ENCODE peak calls at places on chromosomes 16 and 17, in six cellular contexts. A is HCT116, W is PC-9, K is hepatocyte, F is esophagus squamous epithelium, Q is SJCRH30. V is an unnamed sample. For H3K36me3, the result is how much of the 10 kb centered on the place peaks cover.

GRCh38 chr17:29078183-29079045 is 35.5 kb downstream of the PIPOX start:
- DNase-seq in A (peak), W (peak), K (no peak), F (no peak), Q (peak), V (no peak)

GRCh38 chr17:71460943-71461342 is 659.9 kb upstream of the SOX9 start:
- DNase-seq in A (peak), W (no peak), K (peak), F (no peak), Q (peak), V (peak)

GRCh38 chr17:19244357-19244756 is 7.2 kb downstream of the EPN2 start:
- DNase-seq in A (no peak), W (no peak), K (no peak), F (no peak), Q (no peak), V (no peak)

GRCh38 chr17:149231-149630 is 11.9 kb downstream of the SCGB1C2 start:
- DNase-seq in A (no peak), W (no peak), K (no peak), F (no peak), Q (no peak), V (no peak)

GRCh38 chr16:74898667-74899066 is 86.3 kb downstream of the WDR59 start:
- DNase-seq in A (no peak), W (no peak), K (no peak), F (no peak), Q (no peak), V (no peak)

GRCh38 chr17:50266384-50267073 is 7.7 kb upstream of the TMEM92 start:
- DNase-seq in A (no peak), W (peak), K (peak), F (no peak), Q (peak), V (peak)

GRCh38 chr16:30637952-30638351 is 12.8 kb upstream of the PRR14 start:
- DNase-seq in A (peak), W (peak), K (peak), F (no peak), Q (peak), V (no peak)

GRCh38 chr17:48351916-48352332 is 78.1 kb downstream of the SKAP1 start:
- DNase-seq in A (peak), W (no peak), K (peak), F (no peak), Q (peak), V (no peak)

GRCh38 chr17:82808006-82808405 is 31.8 kb downstream of the ZNF750 start:
- DNase-seq in A (no peak), W (no peak), K (no peak), F (no peak), Q (no peak), V (no peak)

GRCh38 chr16:17939723-17940122 is 396.8 kb downstream of the NPIPA8 start:
- DNase-seq in A (no peak), W (no peak), K (no peak), F (no peak), Q (no peak), V (no peak)

GRCh38 chr16:3029499-3030127 is 5.8 kb downstream of the THOC6 start:
- DNase-seq in A (no peak), W (no peak), K (peak), F (no peak), Q (no peak), V (no peak)

GRCh38 chr16:84687715-84688114 is 12.1 kb upstream of the USP10 start:
- DNase-seq in A (no peak), W (no peak), K (no peak), F (no peak), Q (peak), V (no peak)

GRCh38 chr16:77501260-77501659 is 66.4 kb upstream of the ADAMTS18 start:
- DNase-seq in A (no peak), W (no peak), K (no peak), F (no peak), Q (no peak), V (no peak)

GRCh38 chr17:7307686-7308624 is 527 bp downstream of the EIF5A start:
- DNase-seq in A (no peak), W (peak), K (peak), F (no peak), Q (no peak), V (no peak)

GRCh38 chr16:12781777-12782176 is 21.9 kb downstream of the CPPED1 start:
- DNase-seq in A (no peak), W (no peak), K (no peak), F (no peak), Q (no peak), V (no peak)

GRCh38 chr17:41553987-41554680 is 17.7 kb downstream of the KRT9 start:
- DNase-seq in A (no peak), W (no peak), K (no peak), F (no peak), Q (no peak), V (no peak)

GRCh38 chr17:73043686-73044581 is 48.6 kb downstream of the SLC39A11 start:
- DNase-seq in A (no peak), W (no peak), K (no peak), F (no peak), Q (no peak), V (no peak)

GRCh38 chr17:31122746-31123145 is 28.0 kb downstream of the NF1 start:
- DNase-seq in A (no peak), W (no peak), K (no peak), F (no peak), Q (no peak), V (no peak)

GRCh38 chr17:63843387-63844292 is 1.2 kb upstream of the SMARCD2 start:
- DNase-seq in A (peak), W (peak), K (peak), F (no peak), Q (peak), V (peak)

GRCh38 chr17:17350491-17351355 is 47.5 kb downstream of the NT5M start:
- DNase-seq in A (no peak), W (peak), K (peak), F (no peak), Q (peak), V (peak)

GRCh38 chr16:50603206-50604064 is 55.2 kb downstream of the NKD1 start:
- DNase-seq in A (no peak), W (no peak), K (peak), F (no peak), Q (peak), V (peak)

GRCh38 chr16:55506708-55507107 is 2.2 kb upstream of the LPCAT2 start:
- DNase-seq in A (no peak), W (no peak), K (no peak), F (no peak), Q (no peak), V (no peak)

GRCh38 chr17:79098282-79098867 is 23.8 kb downstream of the ENGASE start:
- DNase-seq in A (no peak), W (no peak), K (no peak), F (no peak), Q (no peak), V (no peak)

GRCh38 chr16:81237282-81237681 is 1.2 kb upstream of the BCO1 start:
- DNase-seq in A (no peak), W (no peak), K (no peak), F (no peak), Q (peak), V (no peak)

GRCh38 chr17:2030779-2031163 is 818 bp downstream of the DPH1 start:
- DNase-seq in A (peak), W (no peak), K (no peak), F (no peak), Q (peak), V (no peak)

GRCh38 chr16:69513180-69513966 is 52.4 kb upstream of the NFAT5 start:
- DNase-seq in A (no peak), W (peak), K (no peak), F (no peak), Q (no peak), V (no peak)

GRCh38 chr16:50282955-50283631 is 16.7 kb downstream of the ADCY7 start:
- DNase-seq in A (no peak), W (no peak), K (no peak), F (no peak), Q (no peak), V (no peak)

GRCh38 chr17:29112780-29113295 is 67.4 kb downstream of the MYO18A start:
- DNase-seq in A (no peak), W (no peak), K (no peak), F (no peak), Q (peak), V (peak)

GRCh38 chr17:35726609-35727460 is 4.6 kb upstream of the RASL10B start:
- DNase-seq in A (no peak), W (peak), K (peak), F (no peak), Q (peak), V (peak)

GRCh38 chr17:31319253-31319661 is 2.2 kb downstream of the EVI2A start:
- DNase-seq in A (no peak), W (no peak), K (no peak), F (no peak), Q (no peak), V (no peak)

GRCh38 chr16:19304670-19305240 is 19.2 kb downstream of the CLEC19A start:
- DNase-seq in A (no peak), W (peak), K (no peak), F (no peak), Q (no peak), V (no peak)

GRCh38 chr16:30418350-30419181 is 11.2 kb downstream of the ZNF771 start:
- DNase-seq in A (no peak), W (no peak), K (no peak), F (no peak), Q (no peak), V (no peak)

GRCh38 chr17:36602030-36602737 is 801 bp downstream of the MRM1 start:
- DNase-seq in A (no peak), W (peak), K (peak), F (no peak), Q (peak), V (no peak)

GRCh38 chr17:65374966-65375365 is 186.5 kb downstream of the AXIN2 start:
- DNase-seq in A (no peak), W (no peak), K (no peak), F (no peak), Q (no peak), V (no peak)

GRCh38 chr16:9976641-9977040 is 205.6 kb downstream of the GRIN2A start:
- DNase-seq in A (no peak), W (no peak), K (no peak), F (no peak), Q (no peak), V (no peak)

GRCh38 chr16:86618431-86619262 is 40.3 kb downstream of the FOXL1 start:
- DNase-seq in A (no peak), W (no peak), K (no peak), F (no peak), Q (no peak), V (no peak)

GRCh38 chr16:695355-696089 is 5.3 kb upstream of the WDR24 start:
- DNase-seq in A (no peak), W (peak), K (no peak), F (no peak), Q (peak), V (no peak)

GRCh38 chr17:74137416-74137815 is 66.1 kb upstream of the RPL38 start:
- DNase-seq in A (no peak), W (no peak), K (no peak), F (no peak), Q (no peak), V (no peak)

GRCh38 chr17:77076046-77076882 is 64.5 kb upstream of the SEC14L1 start:
- DNase-seq in A (no peak), W (no peak), K (no peak), F (no peak), Q (peak), V (no peak)
- H3K4me3 ChIP-seq in A (no peak), W (no peak), K (no peak), F (peak), Q (no peak), V (no peak)

GRCh38 chr17:67113481-67113880 is 69.1 kb downstream of the CACNG1 start:
- DNase-seq in A (no peak), W (no peak), K (no peak), F (no peak), Q (no peak), V (no peak)
- H3K36me3 ChIP-seq in A (under half), W (under half), K (under half), F (under half), Q (under half), V (half or more)

GRCh38 chr17:45228985-45229517 is 7.4 kb downstream of the FMNL1 start:
- DNase-seq in A (no peak), W (peak), K (peak), F (no peak), Q (peak), V (peak)
- H3K4me3 ChIP-seq in A (peak), W (peak), K (no peak), F (peak), Q (peak), V (no peak)

DNA sequence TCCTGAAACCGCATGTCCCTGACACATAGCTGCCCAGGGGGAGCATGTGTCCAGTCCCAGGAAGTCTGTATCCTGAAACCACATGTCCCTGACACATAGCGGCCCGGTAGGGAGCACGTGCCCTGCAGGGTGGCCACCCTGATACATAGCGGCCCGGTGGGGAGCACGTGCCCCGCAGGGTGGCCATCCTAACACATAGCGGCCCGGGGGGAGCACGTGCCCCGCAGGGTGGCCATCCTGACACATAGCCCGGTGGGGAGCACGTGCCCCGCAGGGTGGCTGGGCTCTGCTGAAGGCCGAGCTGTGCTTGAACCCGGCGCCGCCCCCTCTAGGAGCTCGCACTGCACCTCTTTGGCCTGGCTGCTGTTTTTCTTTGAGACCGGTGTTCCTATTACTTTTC is 18.7 kb upstream of the RPL13 start:
- DNase-seq in A (no peak), W (no peak), K (no peak), F (no peak), Q (no peak), V (no peak)
- H3K36me3 ChIP-seq in A (under half), W (under half), K (under half), F (under half), Q (half or more), V (half or more)

DNA sequence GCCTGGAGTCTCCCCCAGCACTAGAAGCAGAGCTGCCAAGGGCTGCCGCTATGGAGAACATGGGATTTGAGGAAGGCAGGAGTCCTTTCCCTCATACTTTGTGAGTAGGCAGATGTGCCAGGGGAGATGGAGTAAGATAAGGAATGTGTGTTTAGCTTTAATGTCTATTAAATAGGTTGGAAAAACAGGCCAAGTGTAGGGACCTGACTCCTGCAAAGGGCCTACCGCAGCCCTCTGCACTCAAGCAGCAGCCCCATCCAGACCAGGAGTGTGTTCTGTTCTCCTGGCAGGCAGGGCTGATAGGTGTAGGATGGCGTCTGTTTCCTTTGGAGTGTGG is 1.8 kb upstream of the MIF4GD start:
- DNase-seq in A (no peak), W (no peak), K (no peak), F (no peak), Q (no peak), V (no peak)
- H3K4me3 ChIP-seq in A (no peak), W (no peak), K (no peak), F (no peak), Q (no peak), V (no peak)

GRCh38 chr17:80921159-80921558 is 70.5 kb upstream of the CHMP6 start:
- DNase-seq in A (no peak), W (no peak), K (no peak), F (no peak), Q (no peak), V (no peak)
- H3K36me3 ChIP-seq in A (under half), W (under half), K (under half), F (under half), Q (under half), V (half or more)

DNA sequence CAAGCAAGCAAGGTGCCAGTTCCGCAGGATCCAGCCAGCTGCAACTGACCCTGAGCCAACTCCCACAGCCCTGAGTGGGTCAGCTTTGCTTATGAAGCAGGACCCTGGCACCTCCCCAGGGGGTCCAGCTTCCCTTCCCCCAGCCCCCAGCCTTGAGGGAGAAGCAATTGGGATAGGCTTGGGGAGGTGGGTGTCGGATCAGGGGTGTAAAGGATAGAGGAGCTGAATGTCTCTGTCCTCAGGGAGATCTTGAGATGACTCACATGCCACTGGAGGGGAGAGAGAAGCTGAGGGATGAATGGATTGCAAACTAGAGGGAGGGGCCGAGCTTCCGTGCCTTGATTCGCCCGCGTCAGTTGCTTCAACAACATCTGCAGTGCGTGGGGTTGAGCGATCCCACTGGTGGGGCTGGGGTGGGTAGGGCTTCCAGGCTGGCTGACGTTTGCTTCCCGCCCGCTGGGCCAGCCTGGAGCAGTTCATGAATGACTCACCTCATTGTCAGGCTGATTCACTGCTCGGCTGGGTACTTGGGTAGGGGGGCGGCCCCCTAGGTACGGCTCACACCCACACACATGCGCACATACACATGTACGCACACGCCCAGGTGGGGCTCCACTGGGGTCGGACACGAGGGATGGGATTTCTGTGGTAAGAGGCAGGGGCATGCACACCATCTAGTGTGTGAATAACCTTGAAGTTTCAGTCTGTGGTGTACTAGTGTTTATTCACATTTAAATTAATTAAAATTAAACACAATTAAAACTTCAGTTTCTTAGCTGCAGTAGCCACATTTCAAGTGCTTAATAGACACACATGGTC is 3.6 kb upstream of the HROB start:
- DNase-seq in A (peak), W (peak), K (peak), F (peak), Q (peak), V (peak)
- H3K4me3 ChIP-seq in A (peak), W (peak), K (no peak), F (peak), Q (peak), V (peak)

GRCh38 chr16:27526169-27526568 is 23.5 kb downstream of the GTF3C1 start:
- DNase-seq in A (no peak), W (no peak), K (peak), F (no peak), Q (peak), V (no peak)

GRCh38 chr16:27529962-27530361 is 19.8 kb downstream of the GTF3C1 start:
- DNase-seq in A (no peak), W (no peak), K (no peak), F (no peak), Q (peak), V (no peak)

GRCh38 chr16:27531186-27531585 is 18.5 kb downstream of the GTF3C1 start:
- DNase-seq in A (no peak), W (no peak), K (no peak), F (no peak), Q (no peak), V (no peak)

GRCh38 chr16:27532088-27532810 is 17.5 kb downstream of the GTF3C1 start:
- DNase-seq in A (no peak), W (no peak), K (no peak), F (no peak), Q (peak), V (no peak)

GRCh38 chr16:27528294-27528693 is 21.4 kb downstream of the GTF3C1 start:
- DNase-seq in A (no peak), W (no peak), K (no peak), F (no peak), Q (no peak), V (no peak)
- H3K36me3 ChIP-seq in A (half or more), W (under half), K (under half), F (half or more), Q (half or more), V (half or more)